ENCODE peak calls at places on chromosomes 3 and 15, in four cellular contexts. L is fibroblast of the aortic adventitia, D is AG04450, Z is AG09319. B is an unnamed sample.

GRCh38 chr3:2898591-2899353 is 211.4 kb downstream of the IL5RA start:
- DNase-seq in Z (no peak), D (no peak), L (no peak), B (no peak)

GRCh38 chr3:42376397-42376798 is 34.0 kb downstream of the LYZL4 start:
- DNase-seq in L (peak; percentile 60), Z (peak; percentile 25), D (peak; percentile 24), B (no peak)

GRCh38 chr3:162719684-162720341 is 1223.2 kb downstream of the OTOL1 start:
- DNase-seq in D (peak; percentile 74), Z (peak; percentile 67), L (peak; percentile 93), B (no peak)

GRCh38 chr3:160412477-160412876 is 13.0 kb downstream of the SMC4 start:
- DNase-seq in L (no peak), D (no peak), Z (no peak), B (no peak)

GRCh38 chr3:32843504-32844321 is 25.9 kb downstream of the TRIM71 start:
- DNase-seq in D (no peak), Z (no peak), L (no peak), B (no peak)

GRCh38 chr3:143139786-143140185 is 20.2 kb downstream of the CHST2 start:
- DNase-seq in Z (no peak), D (no peak), L (peak; percentile 86), B (no peak)

GRCh38 chr3:58346368-58346767 is 13.7 kb downstream of the PXK start:
- DNase-seq in L (no peak), D (no peak), Z (no peak), B (no peak)

GRCh38 chr15:57321973-57322601 is 54.2 kb upstream of the CGNL1 start:
- DNase-seq in D (no peak), L (no peak), Z (no peak), B (no peak)

GRCh38 chr3:196968233-196969000 is at the start of gene PIGZ:
- DNase-seq in Z (peak; percentile 10), D (no peak), L (peak; percentile 22), B (peak; percentile 56)

GRCh38 chr3:128337305-128337704 is 129.4 kb downstream of the DNAJB8 start:
- DNase-seq in Z (no peak), D (no peak), L (no peak), B (no peak)
- TF ChIP-seq CTCF in Z (no peak), D (no peak), L (no peak), B (no peak)

GRCh38 chr3:81581966-81582599 is 179.4 kb downstream of the GBE1 start:
- DNase-seq in Z (peak; percentile 3), D (peak; percentile 13), L (peak; percentile 51), B (peak; percentile 66)
- TF ChIP-seq CTCF in Z (peak; percentile 73), D (peak; percentile 86), L (peak; percentile 85), B (peak; percentile 67)

GRCh38 chr3:46908294-46908985 is 30.9 kb downstream of the PTH1R start:
- DNase-seq in D (no peak), Z (no peak), L (peak; percentile 91), B (no peak)
- TF ChIP-seq CTCF in D (peak; percentile 30), Z (peak; percentile 41), L (peak; percentile 28), B (no peak)

GRCh38 chr15:90232941-90233700 is 620 bp downstream of the CIB1 start:
- DNase-seq in L (peak; percentile 52), Z (no peak), D (no peak), B (peak; percentile 55)
- TF ChIP-seq CTCF in L (peak; percentile 60), Z (peak; percentile 55), D (peak; percentile 60), B (no peak)